ENCODE peak calls at places on chromosomes 5 and 9, in four cellular contexts. N is fibroblast of lung, X is heart right ventricle, D is AG04450. U is an unnamed sample. For H3K27me3, the result is how much of the 10 kb centered on the place peaks cover.

GRCh38 chr5:43555895-43556606 is 826 bp downstream of the PAIP1 start:
- DNase-seq in N (peak), X (peak), D (no peak), U (peak)

GRCh38 chr5:72160299-72160698 is 53.0 kb downstream of the MAP1B start:
- DNase-seq in N (peak), X (no peak), D (peak), U (no peak)

GRCh38 chr9:121267689-121268597 is at the start of gene GSN:
- DNase-seq in N (peak), X (peak), D (no peak), U (no peak)

GRCh38 chr9:114033397-114034103 is 44.5 kb downstream of the AMBP start:
- DNase-seq in N (peak), X (no peak), D (no peak), U (peak)

GRCh38 chr9:22098636-22099332 is 89.7 kb upstream of the CDKN2B start:
- DNase-seq in N (peak), X (no peak), D (no peak), U (no peak)

GRCh38 chr5:112113565-112113964 is 305.5 kb downstream of the EPB41L4A start:
- DNase-seq in N (no peak), X (no peak), D (no peak), U (no peak)

GRCh38 chr5:655406-655805 is 37.7 kb downstream of the TPPP start:
- DNase-seq in N (no peak), X (no peak), D (no peak), U (no peak)

GRCh38 chr5:55680353-55680752 is 31.8 kb downstream of the SLC38A9 start:
- DNase-seq in N (no peak), X (no peak), D (no peak), U (no peak)

GRCh38 chr5:163509288-163510040 is 4.0 kb downstream of the MAT2B start:
- DNase-seq in N (peak), X (no peak), D (no peak), U (no peak)

GRCh38 chr5:175873090-175873454 is 1.7 kb downstream of the CPLX2 start:
- DNase-seq in N (peak), X (no peak), D (no peak), U (no peak)

GRCh38 chr5:91357012-91357634 is 26.0 kb downstream of the ARRDC3 start:
- DNase-seq in N (no peak), X (no peak), D (no peak), U (no peak)

GRCh38 chr9:89466451-89467277 is 31.2 kb downstream of the SEMA4D start:
- DNase-seq in N (no peak), X (no peak), D (no peak), U (no peak)
- H3K27ac ChIP-seq in N (no peak), X (no peak), D (no peak), U (no peak)

GRCh38 chr9:132500193-132500592 is 82.2 kb upstream of the BARHL1 start:
- DNase-seq in N (no peak), X (no peak), D (no peak), U (no peak)
- H3K27me3 ChIP-seq in N (under half), X (under half), D (under half), U (under half)

DNA sequence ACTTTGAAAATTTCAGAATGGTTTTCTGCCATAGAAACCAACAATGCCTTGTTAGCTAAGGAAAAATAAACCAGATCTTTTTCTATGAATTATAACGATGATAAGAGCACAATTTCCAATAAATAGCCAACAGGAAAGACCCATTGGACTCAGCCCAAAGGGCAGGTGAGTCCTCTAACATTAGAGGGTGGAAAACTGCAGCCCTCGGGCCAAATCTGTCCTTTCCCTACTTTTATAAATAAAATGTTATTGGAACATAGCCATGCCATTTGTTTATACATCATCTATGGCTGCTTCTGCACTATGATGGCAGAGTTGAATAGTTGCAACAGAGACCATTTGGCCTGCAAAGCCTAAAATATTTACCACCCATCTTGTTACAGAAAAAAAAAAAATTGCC is 296.1 kb downstream of the FBXL7 start:
- DNase-seq in N (no peak), X (no peak), D (no peak), U (no peak)
- H3K27ac ChIP-seq in N (no peak), X (no peak), D (no peak), U (no peak)

DNA sequence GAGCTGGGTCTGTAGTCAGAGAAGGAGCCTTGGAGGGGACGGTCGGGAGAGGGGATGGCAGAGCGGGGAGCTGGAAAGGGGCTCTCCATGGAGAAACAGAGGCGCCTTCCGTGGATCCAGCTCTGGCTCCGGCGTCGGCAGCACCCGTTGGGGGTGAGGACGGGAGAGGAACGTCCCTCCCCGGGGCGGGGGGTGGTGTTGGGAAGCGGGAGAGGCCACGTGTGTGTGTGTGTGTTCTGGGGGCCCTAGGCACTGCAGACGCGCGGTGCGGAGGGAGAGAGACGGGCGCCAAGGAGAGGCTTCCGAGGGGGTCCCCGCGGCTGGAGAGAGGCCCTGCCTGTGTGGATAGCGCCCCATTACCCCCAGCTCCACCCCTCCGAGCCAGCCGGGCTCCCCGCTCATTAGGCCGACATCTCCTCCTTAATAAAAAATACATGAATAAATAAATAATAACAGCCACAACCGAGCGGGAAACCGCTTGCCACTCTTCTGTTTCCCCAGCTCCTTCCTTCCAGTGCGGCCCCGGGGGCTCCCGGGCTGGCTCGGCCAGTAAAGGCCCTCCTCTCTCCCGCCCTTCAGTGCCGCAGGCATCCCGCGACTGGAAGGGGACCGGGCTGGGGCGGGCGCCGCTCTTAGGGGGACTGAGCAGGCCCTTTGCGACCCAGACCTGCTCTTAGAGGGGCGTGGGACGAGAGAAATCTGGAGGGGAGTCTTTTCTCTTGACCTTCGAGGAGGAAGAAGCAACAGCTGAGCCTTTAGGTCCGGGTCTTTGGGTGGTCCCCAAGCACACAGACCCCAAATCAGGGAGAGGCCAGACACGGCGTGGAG is 71.3 kb upstream of the ARAP3 start:
- DNase-seq in N (no peak), X (no peak), D (no peak), U (no peak)
- H3K27me3 ChIP-seq in N (under half), X (under half), D (half or more), U (under half)

GRCh38 chr5:150484964-150485769 is 22.8 kb upstream of the NDST1 start:
- DNase-seq in N (no peak), X (no peak), D (no peak), U (no peak)
- H3K27ac ChIP-seq in N (peak), X (peak), D (peak), U (no peak)

U was measured in iPS DF 6.9.